ENCODE peak calls at places on chromosomes 13 and 19, in seven cellular contexts. One of them, this sample, is unnamed.
A peak's percentile ranks its signal among the peaks of the same experiment; 100 is the strongest.

GRCh38 chr13:110499621-110500281 is 61.8 kb downstream of the RAB20 start:
- DNase-seq in neuronal stem cell: no peak
- DNase-seq in H1: no peak
- DNase-seq in mesenchymal stem cell: peak; percentile 97
- DNase-seq in H9: no peak
- DNase-seq in mesendoderm: no peak
- DNase-seq in trophoblast cell: no peak
- DNase-seq in this sample: peak; percentile 50

GRCh38 chr19:7488736-7489353 is at the start of gene PEX11G:
- DNase-seq in mesenchymal stem cell: peak; percentile 83
- DNase-seq in mesendoderm: peak; percentile 94
- DNase-seq in H9: peak; percentile 94
- DNase-seq in trophoblast cell: peak; percentile 77
- DNase-seq in neuronal stem cell: peak; percentile 93
- DNase-seq in H1: peak; percentile 99
- DNase-seq in this sample: peak; percentile 81

GRCh38 chr13:31943591-31943990 is 88.0 kb upstream of the FRY start:
- DNase-seq in mesendoderm: no peak
- DNase-seq in H1: no peak
- DNase-seq in mesenchymal stem cell: no peak
- DNase-seq in H9: no peak
- DNase-seq in neuronal stem cell: no peak
- DNase-seq in trophoblast cell: no peak
- DNase-seq in this sample: no peak

GRCh38 chr13:45807520-45808099 is 43.9 kb downstream of the SIAH3 start:
- DNase-seq in trophoblast cell: peak; percentile 77
- DNase-seq in H9: peak; percentile 55
- DNase-seq in neuronal stem cell: peak; percentile 37
- DNase-seq in mesendoderm: peak; percentile 93
- DNase-seq in mesenchymal stem cell: peak; percentile 62
- DNase-seq in H1: no peak
- DNase-seq in this sample: peak; percentile 17

GRCh38 chr13:107999751-108000150 is 215.6 kb downstream of the LIG4 start:
- DNase-seq in mesendoderm: no peak
- DNase-seq in H1: no peak
- DNase-seq in neuronal stem cell: no peak
- DNase-seq in H9: no peak
- DNase-seq in trophoblast cell: no peak
- DNase-seq in mesenchymal stem cell: no peak
- DNase-seq in this sample: no peak

GRCh38 chr19:1668339-1669123 is 16.1 kb upstream of the TCF3 start:
- DNase-seq in H1: peak; percentile 69
- DNase-seq in mesendoderm: no peak
- DNase-seq in mesenchymal stem cell: peak; percentile 18
- DNase-seq in neuronal stem cell: no peak
- DNase-seq in trophoblast cell: no peak
- DNase-seq in H9: no peak
- DNase-seq in this sample: no peak

GRCh38 chr19:50896591-50897190 is 14.5 kb downstream of the KLK4 start:
- DNase-seq in mesendoderm: no peak
- DNase-seq in mesenchymal stem cell: peak; percentile 1
- DNase-seq in neuronal stem cell: no peak
- DNase-seq in H9: no peak
- DNase-seq in trophoblast cell: peak; percentile 5
- DNase-seq in H1: no peak
- DNase-seq in this sample: peak; percentile 65

GRCh38 chr13:65914707-65915106 is 1315.4 kb downstream of the PCDH9 start:
- DNase-seq in trophoblast cell: no peak
- DNase-seq in H1: no peak
- DNase-seq in H9: no peak
- DNase-seq in mesendoderm: no peak
- DNase-seq in mesenchymal stem cell: no peak
- DNase-seq in neuronal stem cell: no peak
- DNase-seq in this sample: peak; percentile 72

GRCh38 chr13:47109028-47109427 is 212.2 kb upstream of the HTR2A start:
- DNase-seq in H1: no peak
- DNase-seq in mesenchymal stem cell: no peak
- DNase-seq in H9: no peak
- DNase-seq in trophoblast cell: no peak
- DNase-seq in neuronal stem cell: no peak
- DNase-seq in mesendoderm: no peak
- DNase-seq in this sample: no peak

GRCh38 chr19:16044746-16045145 is 31.5 kb upstream of the TPM4 start:
- DNase-seq in mesendoderm: no peak
- DNase-seq in mesenchymal stem cell: no peak
- DNase-seq in neuronal stem cell: no peak
- DNase-seq in trophoblast cell: no peak
- DNase-seq in H1: no peak
- DNase-seq in H9: no peak
- DNase-seq in this sample: no peak

GRCh38 chr19:7524523-7524922 is 2.1 kb downstream of the MCOLN1 start:
- DNase-seq in trophoblast cell: no peak
- DNase-seq in H9: no peak
- DNase-seq in neuronal stem cell: no peak
- DNase-seq in H1: no peak
- DNase-seq in mesenchymal stem cell: no peak
- DNase-seq in mesendoderm: no peak
- DNase-seq in this sample: no peak

GRCh38 chr13:103067751-103068563 is 1.7 kb upstream of the SLC10A2 start:
- DNase-seq in neuronal stem cell: no peak
- DNase-seq in mesendoderm: peak; percentile 57
- DNase-seq in trophoblast cell: no peak
- DNase-seq in mesenchymal stem cell: no peak
- DNase-seq in H1: peak; percentile 57
- DNase-seq in H9: peak; percentile 87
- DNase-seq in this sample: no peak

GRCh38 chr13:39506559-39507390 is 96.2 kb downstream of the LHFPL6 start:
- DNase-seq in mesendoderm: peak; percentile 48
- DNase-seq in trophoblast cell: peak; percentile 85
- DNase-seq in H1: no peak
- DNase-seq in neuronal stem cell: no peak
- DNase-seq in H9: no peak
- DNase-seq in mesenchymal stem cell: peak; percentile 61
- DNase-seq in this sample: peak; percentile 72

GRCh38 chr19:28876604-28877123 is 336.3 kb downstream of the UQCRFS1 start:
- DNase-seq in trophoblast cell: no peak
- DNase-seq in H1: no peak
- DNase-seq in H9: no peak
- DNase-seq in neuronal stem cell: no peak
- DNase-seq in mesendoderm: no peak
- DNase-seq in mesenchymal stem cell: no peak
- DNase-seq in this sample: no peak

GRCh38 chr19:28882818-28883217 is 330.1 kb downstream of the UQCRFS1 start:
- DNase-seq in mesendoderm: no peak
- DNase-seq in mesenchymal stem cell: no peak
- DNase-seq in trophoblast cell: no peak
- DNase-seq in neuronal stem cell: no peak
- DNase-seq in H9: no peak
- DNase-seq in H1: no peak
- DNase-seq in this sample: no peak

GRCh38 chr19:28881616-28882015 is 331.3 kb downstream of the UQCRFS1 start:
- DNase-seq in mesenchymal stem cell: no peak
- DNase-seq in H9: no peak
- DNase-seq in trophoblast cell: no peak
- DNase-seq in mesendoderm: no peak
- DNase-seq in neuronal stem cell: no peak
- DNase-seq in H1: no peak
- DNase-seq in this sample: no peak

GRCh38 chr19:28880735-28881401 is 332.1 kb downstream of the UQCRFS1 start:
- DNase-seq in mesenchymal stem cell: no peak
- DNase-seq in neuronal stem cell: no peak
- DNase-seq in mesendoderm: no peak
- DNase-seq in H1: no peak
- DNase-seq in H9: peak; percentile 65
- DNase-seq in trophoblast cell: no peak
- DNase-seq in this sample: no peak

GRCh38 chr19:28878862-28879566 is 333.9 kb downstream of the UQCRFS1 start:
- DNase-seq in neuronal stem cell: peak; percentile 77
- DNase-seq in mesenchymal stem cell: peak; percentile 34
- DNase-seq in trophoblast cell: peak; percentile 90
- DNase-seq in H9: peak; percentile 70
- DNase-seq in H1: peak; percentile 80
- DNase-seq in mesendoderm: peak; percentile 76
- DNase-seq in this sample: peak; percentile 71
- H2AK5ac ChIP-seq in neuronal stem cell: no peak overlapping the region
- H2AK5ac ChIP-seq in mesenchymal stem cell: no peak overlapping the region
- H2AK5ac ChIP-seq in trophoblast cell: no peak overlapping the region
- H2AK5ac ChIP-seq in H9: no peak overlapping the region
- H2AK5ac ChIP-seq in H1: no peak overlapping the region
- H2AK5ac ChIP-seq in mesendoderm: no peak overlapping the region
- H2AK5ac ChIP-seq in this sample: no peak overlapping the region

DNA sequence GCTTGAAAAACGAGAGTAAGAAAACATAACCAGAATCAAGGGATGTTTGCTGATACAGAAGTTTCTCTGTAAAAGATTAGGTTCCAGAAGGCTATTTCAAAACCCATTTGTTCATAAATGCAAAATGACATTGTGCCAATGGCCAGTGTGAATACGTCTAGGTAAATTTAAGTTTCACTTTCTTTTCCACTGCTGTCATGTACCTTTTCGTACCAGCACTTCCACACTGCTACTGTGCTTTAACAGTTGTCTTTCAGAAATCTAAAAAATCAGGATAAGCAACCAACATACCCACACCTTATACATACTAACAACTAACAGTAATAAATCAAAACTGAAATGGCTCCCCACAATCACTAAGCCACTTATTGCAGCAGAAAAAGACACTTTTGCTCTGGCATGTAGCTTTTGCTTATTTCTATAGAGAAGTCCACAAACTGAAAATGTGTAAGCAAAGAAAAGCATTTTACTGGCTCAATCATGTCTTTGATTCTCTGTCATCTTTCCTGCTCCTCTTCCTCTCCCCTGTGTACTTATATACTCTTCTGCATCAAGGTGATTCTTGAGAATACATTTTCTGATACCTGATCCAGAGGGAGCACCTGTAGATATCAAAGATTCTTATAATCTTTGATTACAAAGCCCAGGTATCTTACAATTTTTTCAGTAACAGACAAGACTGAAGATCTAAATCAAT is 34.3 kb downstream of the ELF1 start:
- DNase-seq in mesenchymal stem cell: peak; percentile 47
- DNase-seq in trophoblast cell: peak; percentile 31
- DNase-seq in mesendoderm: no peak
- DNase-seq in H9: no peak
- DNase-seq in neuronal stem cell: no peak
- DNase-seq in H1: no peak
- DNase-seq in this sample: no peak
- H3K18ac ChIP-seq in mesenchymal stem cell: no peak overlapping the region
- H3K18ac ChIP-seq in trophoblast cell: no peak overlapping the region
- H3K18ac ChIP-seq in mesendoderm: no peak overlapping the region
- H3K18ac ChIP-seq in H9: no peak overlapping the region
- H3K18ac ChIP-seq in neuronal stem cell: no peak overlapping the region
- H3K18ac ChIP-seq in H1: no peak overlapping the region
- H3K18ac ChIP-seq in this sample: no peak overlapping the region

GRCh38 chr19:14030997-14031718 is 404 bp upstream of the IL27RA start:
- DNase-seq in neuronal stem cell: no peak
- DNase-seq in trophoblast cell: no peak
- DNase-seq in mesendoderm: no peak
- DNase-seq in H9: no peak
- DNase-seq in mesenchymal stem cell: no peak
- DNase-seq in H1: no peak
- DNase-seq in this sample: no peak
- H2AK5ac ChIP-seq in neuronal stem cell: peak overlapping the region; percentile 97
- H2AK5ac ChIP-seq in trophoblast cell: no peak overlapping the region
- H2AK5ac ChIP-seq in mesendoderm: no peak overlapping the region
- H2AK5ac ChIP-seq in H9: no peak overlapping the region
- H2AK5ac ChIP-seq in mesenchymal stem cell: no peak overlapping the region
- H2AK5ac ChIP-seq in H1: no peak overlapping the region
- H2AK5ac ChIP-seq in this sample: peak overlapping the region; percentile 44

GRCh38 chr13:50094615-50095293 is 79.5 kb downstream of the KCNRG start:
- DNase-seq in H9: no peak
- DNase-seq in trophoblast cell: peak; percentile 52
- DNase-seq in H1: no peak
- DNase-seq in neuronal stem cell: no peak
- DNase-seq in mesendoderm: no peak
- DNase-seq in mesenchymal stem cell: no peak
- DNase-seq in this sample: peak; percentile 29

GRCh38 chr13:50085063-50085462 is 69.8 kb downstream of the KCNRG start:
- DNase-seq in H1: no peak
- DNase-seq in mesenchymal stem cell: peak; percentile 60
- DNase-seq in H9: no peak
- DNase-seq in mesendoderm: peak; percentile 40
- DNase-seq in trophoblast cell: peak; percentile 85
- DNase-seq in neuronal stem cell: peak; percentile 32
- DNase-seq in this sample: peak; percentile 47

GRCh38 chr13:50090211-50090610 is 75.0 kb downstream of the KCNRG start:
- DNase-seq in mesenchymal stem cell: no peak
- DNase-seq in neuronal stem cell: no peak
- DNase-seq in mesendoderm: no peak
- DNase-seq in trophoblast cell: no peak
- DNase-seq in H9: no peak
- DNase-seq in H1: no peak
- DNase-seq in this sample: no peak

DNA sequence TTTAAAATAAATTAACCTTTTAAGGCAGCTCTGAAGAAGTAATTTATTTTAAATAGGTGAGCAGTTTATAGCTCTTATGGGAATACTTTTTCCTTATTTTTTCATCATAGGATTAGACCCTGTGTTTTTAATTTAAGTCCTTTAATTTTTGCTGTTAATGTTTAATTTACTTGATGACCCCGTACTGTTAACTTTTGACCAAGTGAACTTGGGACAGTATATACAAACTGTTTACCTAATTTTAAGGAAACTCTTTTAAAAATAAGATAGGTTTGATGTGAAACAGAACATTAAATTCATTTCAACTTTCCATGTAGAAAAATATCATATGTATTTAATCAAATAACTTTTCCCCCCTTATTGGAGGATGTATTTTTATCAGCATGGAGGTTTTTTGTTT is 74.4 kb downstream of the KCNRG start:
- DNase-seq in H9: no peak
- DNase-seq in mesendoderm: no peak
- DNase-seq in trophoblast cell: no peak
- DNase-seq in neuronal stem cell: no peak
- DNase-seq in H1: no peak
- DNase-seq in mesenchymal stem cell: no peak
- DNase-seq in this sample: no peak
- H3K18ac ChIP-seq in H9: no peak overlapping the region
- H3K18ac ChIP-seq in mesendoderm: no peak overlapping the region
- H3K18ac ChIP-seq in trophoblast cell: no peak overlapping the region
- H3K18ac ChIP-seq in neuronal stem cell: no peak overlapping the region
- H3K18ac ChIP-seq in H1: no peak overlapping the region
- H3K18ac ChIP-seq in mesenchymal stem cell: no peak overlapping the region
- H3K18ac ChIP-seq in this sample: no peak overlapping the region